ENCODE peak calls at places on chromosomes 4 and X, in nine cellular contexts. D is ovary, P is neuronal stem cell, M is HepG2, Z is heart left ventricle, N is esophagus squamous epithelium, B is keratinocyte, O is uterus, T is left lung. G is an unnamed sample. For H3K36me3 and H3K4me1, the result is how much of the 10 kb centered on the place peaks cover.

GRCh38 chrX:349196-349595 is 30.6 kb upstream of the GTPBP6 start:
- DNase-seq in D (no peak), P (no peak), M (no peak), Z (peak), N (no peak), B (no peak), O (no peak), T (peak), G (peak)

GRCh38 chr4:83639849-83640493 is 104.1 kb downstream of the GPAT3 start:
- DNase-seq in D (peak), P (peak), M (peak), Z (no peak), N (no peak), B (peak), O (peak), T (no peak), G (peak)

GRCh38 chrX:10158279-10158939 is 1.6 kb downstream of the CLCN4 start:
- DNase-seq in D (peak), P (peak), M (no peak), Z (peak), N (no peak), B (no peak), O (no peak), T (peak), G (no peak)

GRCh38 chr4:142088906-142089305 is 452.5 kb downstream of the IL15 start:
- DNase-seq in D (no peak), P (no peak), M (no peak), Z (no peak), N (no peak), B (no peak), O (no peak), T (no peak), G (peak)

GRCh38 chr4:165464338-165464737 is 85.5 kb downstream of the CPE start:
- DNase-seq in D (no peak), P (no peak), M (no peak), Z (no peak), N (no peak), B (no peak), O (no peak), T (no peak), G (no peak)

GRCh38 chr4:5037553-5038551 is 13.4 kb upstream of the STK32B start:
- DNase-seq in D (no peak), P (no peak), M (peak), Z (no peak), N (no peak), B (peak), O (no peak), T (no peak), G (peak)

GRCh38 chr4:165217325-165217724 is 10.0 kb downstream of the KLHL2 start:
- DNase-seq in D (no peak), P (no peak), M (no peak), Z (no peak), N (no peak), B (no peak), O (no peak), T (no peak), G (no peak)

GRCh38 chr4:72136429-72136828 is 104.6 kb downstream of the NPFFR2 start:
- DNase-seq in D (no peak), P (peak), M (no peak), Z (no peak), N (no peak), B (no peak), O (no peak), T (no peak), G (no peak)

GRCh38 chr4:98387345-98388017 is 126.3 kb downstream of the RAP1GDS1 start:
- DNase-seq in D (no peak), P (no peak), M (no peak), Z (no peak), N (no peak), B (no peak), O (no peak), T (no peak), G (no peak)

GRCh38 chrX:150697641-150698040 is 4.4 kb downstream of the MTMR1 start:
- DNase-seq in D (no peak), P (no peak), M (no peak), Z (no peak), N (no peak), B (no peak), O (no peak), T (no peak), G (no peak)

GRCh38 chr4:179872751-179873150 is 2370.5 kb upstream of the TENM3 start:
- DNase-seq in D (no peak), P (no peak), M (no peak), Z (no peak), N (no peak), B (no peak), O (no peak), T (no peak), G (no peak)

GRCh38 chr4:54708339-54709279 is 50.9 kb downstream of the KIT start:
- DNase-seq in D (no peak), P (no peak), M (no peak), Z (no peak), N (no peak), B (no peak), O (no peak), T (peak), G (no peak)

GRCh38 chr4:3184725-3185124 is 64.2 kb upstream of the MSANTD1 start:
- DNase-seq in D (no peak), P (no peak), M (no peak), Z (no peak), N (no peak), B (no peak), O (no peak), T (no peak), G (no peak)
- H3K36me3 ChIP-seq in D (under half), P (under half), M (half or more), Z (half or more), N (half or more), B (under half), O (under half), T (under half), G (under half)

DNA sequence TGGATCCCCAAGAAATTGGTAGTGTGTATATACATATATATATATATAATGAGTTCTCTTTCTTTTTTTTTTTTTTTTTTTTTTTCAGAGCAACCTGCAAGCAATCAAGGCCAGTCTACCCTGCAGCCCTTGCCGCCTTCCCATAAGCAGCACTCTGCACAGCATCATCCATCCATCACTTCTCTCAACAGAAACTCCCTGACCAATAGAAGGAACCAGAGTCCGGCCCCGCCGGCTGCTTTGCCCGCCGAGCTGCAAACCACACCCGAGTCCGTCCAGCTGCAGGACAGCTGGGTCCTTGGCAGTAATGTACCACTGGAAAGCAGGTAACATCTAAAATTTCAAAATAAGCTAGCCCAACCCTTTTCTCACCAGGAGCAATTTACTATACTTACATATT is 316.4 kb downstream of the DCTD start:
- DNase-seq in D (no peak), P (no peak), M (no peak), Z (no peak), N (no peak), B (no peak), O (no peak), T (no peak), G (no peak)
- H3K4me1 ChIP-seq in D (under half), P (under half), M (under half), Z (under half), N (under half), B (under half), O (under half), T (under half), G (under half)

GRCh38 chr4:2833671-2834000 is 10.0 kb upstream of the ADD1 start:
- DNase-seq in D (peak), P (no peak), M (no peak), Z (peak), N (no peak), B (no peak), O (no peak), T (peak), G (peak)
- H3K36me3 ChIP-seq in D (under half), P (under half), M (under half), Z (half or more), N (half or more), B (under half), O (under half), T (under half), G (half or more)

GRCh38 chrX:85391879-85392238 is 12.4 kb upstream of the POF1B start:
- DNase-seq in D (no peak), P (no peak), M (no peak), Z (no peak), N (no peak), B (no peak), O (no peak), T (no peak), G (no peak)

DNA sequence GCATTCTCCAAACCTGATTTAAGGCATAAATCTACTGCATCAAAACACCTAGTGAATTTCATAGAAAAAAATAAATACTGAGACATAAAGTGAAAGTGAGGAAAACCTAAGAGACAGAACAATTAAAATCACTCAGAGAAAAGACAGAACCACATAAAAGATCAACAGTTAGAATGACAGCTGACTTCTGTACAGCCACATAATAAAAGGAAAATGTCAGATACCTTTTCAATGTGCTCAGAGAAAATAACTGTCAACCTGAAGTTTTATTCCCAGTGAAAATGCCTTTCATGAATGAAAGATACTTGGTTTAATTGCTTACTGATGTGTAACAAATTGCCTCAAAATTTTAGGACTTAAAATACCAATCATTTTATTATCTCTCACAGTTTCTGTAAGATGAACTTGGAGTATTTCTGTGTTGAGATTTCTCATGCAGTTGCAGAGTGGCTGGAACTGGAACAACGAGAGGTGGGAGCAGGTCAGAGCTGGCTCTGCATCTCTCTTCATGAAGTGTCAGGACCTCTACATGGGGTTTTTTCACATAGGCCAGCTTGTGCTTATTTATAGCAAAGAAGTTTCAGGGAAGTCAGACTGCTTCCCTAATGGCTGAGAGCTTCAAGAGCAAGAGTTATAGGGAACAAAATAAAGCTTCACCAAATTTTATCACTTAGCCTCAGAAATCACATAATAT is 11.9 kb upstream of the POF1B start:
- DNase-seq in D (no peak), P (no peak), M (no peak), Z (no peak), N (no peak), B (no peak), O (no peak), T (no peak), G (no peak)
- H3K4me1 ChIP-seq in D (under half), P (under half), M (under half), Z (under half), N (under half), B (under half), O (under half), T (under half), G (under half)

DNA sequence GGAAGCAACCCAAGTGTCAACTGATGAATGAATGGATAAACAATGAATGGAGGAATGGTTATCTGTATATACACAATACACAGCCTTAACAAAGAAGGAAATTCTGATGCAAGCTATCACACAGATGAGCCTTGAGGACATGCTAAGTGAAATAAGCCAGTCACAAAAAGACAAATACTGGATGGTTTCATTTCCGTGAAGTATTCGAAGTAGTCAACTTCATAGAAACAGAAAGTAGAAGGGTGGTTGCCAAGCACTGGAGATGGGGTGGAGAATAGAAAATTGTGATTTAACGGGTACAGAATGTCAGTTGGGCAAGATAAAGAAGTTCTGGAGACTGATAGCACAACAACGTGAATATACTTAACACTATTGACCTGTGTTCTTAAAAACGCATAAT is 28.2 kb downstream of the CENPU start:
- DNase-seq in D (no peak), P (no peak), M (no peak), Z (no peak), N (no peak), B (no peak), O (no peak), T (no peak), G (no peak)
- H3K36me3 ChIP-seq in D (under half), P (under half), M (half or more), Z (under half), N (half or more), B (under half), O (under half), T (under half), G (under half)

DNA sequence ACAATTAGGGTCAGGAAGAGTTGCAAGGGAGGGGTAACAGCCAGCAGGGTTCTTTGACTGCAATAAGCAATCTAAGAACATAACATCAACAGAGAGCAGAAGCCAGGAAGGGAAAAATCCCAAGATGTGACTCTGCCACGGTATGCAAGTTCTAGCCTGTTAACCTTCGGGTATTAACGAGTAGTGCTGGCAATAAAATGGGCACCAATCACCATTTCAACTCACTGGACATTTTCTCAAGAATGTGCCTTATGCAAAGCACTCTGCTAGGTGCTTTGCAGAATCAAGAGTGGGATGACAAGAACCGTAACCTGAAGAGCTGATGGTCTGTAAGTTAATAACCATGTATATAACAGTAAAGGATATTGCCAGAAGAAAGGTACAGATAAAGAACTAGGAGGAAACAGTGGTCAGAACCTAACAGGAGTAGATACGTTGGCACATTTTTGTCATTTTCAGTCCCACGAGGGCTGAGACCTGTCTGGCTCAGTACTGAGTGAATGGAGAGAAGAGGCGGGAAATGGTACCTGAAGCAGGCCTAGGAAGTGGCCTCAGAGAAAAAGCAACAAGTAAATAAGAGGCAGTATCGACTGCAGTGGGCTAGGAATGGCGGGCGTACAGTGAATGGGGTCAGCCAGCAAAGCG is 2.7 kb downstream of the ELOVL6 start:
- DNase-seq in D (no peak), P (no peak), M (no peak), Z (no peak), N (no peak), B (peak), O (no peak), T (no peak), G (no peak)
- H3K4me1 ChIP-seq in D (under half), P (under half), M (half or more), Z (under half), N (under half), B (under half), O (under half), T (under half), G (under half)

GRCh38 chrX:155899366-155899765 is 18.2 kb downstream of the VAMP7 start:
- DNase-seq in D (no peak), P (no peak), M (no peak), Z (no peak), N (no peak), B (no peak), O (no peak), T (no peak), G (no peak)
- H3K36me3 ChIP-seq in D (under half), P (under half), M (under half), Z (half or more), N (half or more), B (under half), O (under half), T (under half), G (under half)

GRCh38 chr4:86939737-86940141 is 4.9 kb downstream of the AFF1 start:
- DNase-seq in D (no peak), P (no peak), M (no peak), Z (no peak), N (peak), B (no peak), O (no peak), T (no peak), G (no peak)
- H3K4me1 ChIP-seq in D (under half), P (under half), M (half or more), Z (under half), N (under half), B (under half), O (under half), T (under half), G (half or more)

DNA sequence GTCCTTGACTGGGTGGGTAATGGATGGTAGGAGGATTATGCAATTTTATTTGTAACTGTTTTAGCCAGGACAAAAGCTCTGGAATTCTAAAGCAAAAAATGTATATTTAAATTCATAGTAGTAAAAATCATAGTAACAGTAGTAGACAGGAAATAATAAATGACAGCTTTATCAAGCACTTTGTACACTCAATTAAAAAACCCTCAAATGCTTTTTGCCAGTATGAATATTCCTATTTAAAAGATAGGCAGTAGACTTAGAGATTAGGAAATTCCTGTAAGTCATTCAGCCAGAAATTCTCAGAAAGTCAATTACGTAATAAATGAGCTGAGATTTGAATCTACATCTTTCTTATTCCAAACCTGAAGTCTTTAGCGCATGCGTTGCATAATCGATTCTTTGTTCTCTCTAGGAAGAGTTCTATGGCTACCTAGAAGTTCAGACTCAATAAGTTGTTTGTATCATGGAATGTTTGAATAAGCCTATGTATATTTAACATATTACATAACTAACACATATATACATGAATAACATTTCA is 2.5 kb downstream of the AADAT start:
- DNase-seq in D (no peak), P (no peak), M (no peak), Z (no peak), N (no peak), B (no peak), O (no peak), T (no peak), G (no peak)
- H3K36me3 ChIP-seq in D (under half), P (under half), M (under half), Z (under half), N (under half), B (under half), O (under half), T (under half), G (under half)

G was measured in adrenal gland.